ENCODE peak calls at places on chromosomes 13 and 19, in six cellular contexts. E is CD8-positive, alpha-beta memory T cell; X is transverse colon; P is hepatocyte; T is mesenchymal stem cell; I is mucosa of descending colon. Y is an unnamed sample. For H3K9me3, the result is how much of the 10 kb centered on the place peaks cover.

GRCh38 chr13:51298812-51299211 is 40.7 kb upstream of the SERPINE3 start:
- DNase-seq in X (no peak), E (no peak), I (no peak), P (no peak), T (peak), Y (no peak)

GRCh38 chr13:90246946-90247345 is 1100.5 kb upstream of the MIR17HG start:
- DNase-seq in I (no peak), E (no peak), X (no peak), P (no peak), T (no peak), Y (no peak)

GRCh38 chr13:110616103-110617101 is 1.1 kb downstream of the NAXD start:
- DNase-seq in I (peak), T (peak), P (peak), X (peak), E (peak), Y (peak)

GRCh38 chr13:108463365-108463764 is 166.0 kb upstream of the MYO16 start:
- DNase-seq in E (no peak), T (peak), X (no peak), I (no peak), P (peak), Y (no peak)

GRCh38 chr19:34669305-34669704 is 7.7 kb downstream of the SCGB2B2 start:
- DNase-seq in X (no peak), I (no peak), P (no peak), E (no peak), T (no peak), Y (peak)

GRCh38 chr13:102097708-102098107 is 304.1 kb downstream of the FGF14 start:
- DNase-seq in T (no peak), P (no peak), X (no peak), E (no peak), I (no peak), Y (no peak)

GRCh38 chr19:3977242-3978143 is 6.6 kb upstream of the DAPK3 start:
- DNase-seq in X (no peak), I (no peak), P (peak), T (no peak), E (peak), Y (no peak)

GRCh38 chr13:29105779-29106178 is 285.6 kb downstream of the MTUS2 start:
- DNase-seq in X (no peak), E (no peak), I (no peak), T (no peak), P (peak), Y (no peak)

GRCh38 chr19:55285225-55285890 is 1.6 kb downstream of the BRSK1 start:
- DNase-seq in P (no peak), X (no peak), T (no peak), I (no peak), E (no peak), Y (no peak)

GRCh38 chr13:109672545-109672944 is 113.8 kb downstream of the IRS2 start:
- DNase-seq in P (no peak), E (no peak), X (no peak), T (peak), I (no peak), Y (no peak)

GRCh38 chr19:11377756-11378155 is 3.3 kb downstream of the SWSAP1 start:
- DNase-seq in P (no peak), I (no peak), T (peak), E (no peak), X (no peak), Y (no peak)

GRCh38 chr13:28707629-28708427 is 10.9 kb downstream of the SLC46A3 start:
- DNase-seq in E (no peak), T (peak), P (peak), X (no peak), I (no peak), Y (no peak)

GRCh38 chr13:19713186-19713965 is 69.4 kb downstream of the PSPC1 start:
- DNase-seq in T (peak), E (no peak), X (no peak), I (no peak), P (no peak), Y (no peak)

GRCh38 chr19:5026706-5027273 is 57.9 kb downstream of the KDM4B start:
- DNase-seq in T (no peak), I (peak), E (no peak), P (no peak), X (no peak), Y (no peak)

GRCh38 chr13:78326608-78327007 is 276.7 kb downstream of the POU4F1 start:
- DNase-seq in P (no peak), T (no peak), X (no peak), E (no peak), I (no peak), Y (no peak)

GRCh38 chr13:35157143-35157755 is 215.2 kb downstream of the NBEA start:
- DNase-seq in I (no peak), T (peak), X (peak), E (peak), P (peak), Y (no peak)

GRCh38 chr13:26050568-26051230 is 1.1 kb downstream of the SHISA2 start:
- DNase-seq in P (peak), I (no peak), E (peak), T (peak), X (no peak), Y (no peak)

GRCh38 chr19:22625266-22626035 is 8.7 kb upstream of the ZNF492 start:
- DNase-seq in P (no peak), X (no peak), T (no peak), E (no peak), I (no peak), Y (no peak)
- H3K9me3 ChIP-seq in P (under half), X (under half), T (under half), E (under half), I (under half), Y (under half)

GRCh38 chr19:40441719-40442253 is 2.3 kb downstream of the SERTAD3 start:
- DNase-seq in I (no peak), P (no peak), T (no peak), E (no peak), X (no peak), Y (no peak)
- H3K4me3 ChIP-seq in I (no peak), P (peak), T (peak), E (no peak), X (no peak), Y (no peak)

DNA sequence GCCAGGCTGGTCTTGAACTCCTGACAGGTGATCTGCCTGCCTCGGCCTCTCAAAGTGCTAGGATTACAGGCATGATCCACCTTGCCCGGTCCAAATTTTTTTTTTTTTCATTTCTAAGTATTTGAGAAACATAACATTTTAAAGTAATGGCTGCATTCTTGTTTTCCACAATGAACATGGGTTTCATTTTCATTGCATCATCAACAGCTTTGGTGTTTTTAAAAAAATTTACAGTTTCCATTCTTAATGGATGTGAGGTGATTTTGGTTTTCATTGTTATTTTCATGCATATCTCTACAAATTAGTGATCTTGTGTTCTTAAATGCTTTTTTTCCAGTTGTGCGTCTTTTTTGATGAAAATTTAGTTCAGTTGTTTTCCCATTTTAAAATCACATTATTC is 27.5 kb downstream of the ZNF429 start:
- DNase-seq in T (no peak), I (no peak), X (no peak), P (no peak), E (no peak), Y (no peak)
- H3K9me3 ChIP-seq in T (half or more), I (half or more), X (half or more), P (half or more), E (under half), Y (under half)

DNA sequence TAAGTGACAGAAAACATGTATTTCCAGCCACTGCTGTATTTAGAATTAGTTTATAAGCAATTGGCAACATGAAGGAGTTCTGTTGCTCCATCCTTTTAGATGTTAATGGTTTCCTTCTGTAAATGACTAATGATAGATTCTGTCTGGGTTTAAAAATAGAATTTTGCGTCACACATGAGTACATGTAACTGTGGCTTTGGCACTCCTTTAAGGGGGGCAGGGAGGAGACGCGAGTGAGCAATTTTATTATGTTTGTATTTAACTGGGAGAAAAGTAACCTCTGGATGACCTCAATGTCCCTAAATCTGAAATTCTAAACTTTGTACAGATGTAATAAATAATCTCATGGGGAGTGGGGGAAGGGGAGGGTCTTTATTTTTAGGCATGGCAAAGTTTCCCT is 237.6 kb downstream of the RGCC start:
- DNase-seq in I (no peak), X (peak), T (peak), E (no peak), P (peak), Y (peak)
- H3K4me3 ChIP-seq in I (no peak), X (no peak), T (no peak), E (no peak), P (no peak), Y (no peak)

DNA sequence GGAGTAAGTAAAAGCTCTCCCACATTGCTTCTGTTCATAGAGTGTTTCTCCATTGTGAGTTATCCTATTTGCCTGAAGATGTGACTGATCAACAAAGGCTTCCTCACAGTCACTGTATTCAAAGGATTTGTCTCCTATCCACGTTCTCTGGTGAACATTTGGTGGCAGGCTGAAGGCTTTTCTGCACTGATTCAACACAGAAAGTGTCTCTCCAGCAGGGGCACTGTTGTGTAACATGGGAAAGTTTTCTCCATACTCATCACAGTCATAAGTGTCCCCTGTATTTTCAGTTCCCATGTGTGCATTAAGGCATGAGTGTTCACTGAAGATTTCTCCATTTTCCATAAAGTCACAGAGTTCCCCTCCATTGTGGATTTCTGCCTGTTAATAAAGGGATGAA is 17.6 kb downstream of the ZNF121 start:
- DNase-seq in I (no peak), P (no peak), T (no peak), E (no peak), X (no peak), Y (no peak)
- H3K9me3 ChIP-seq in I (half or more), P (half or more), T (half or more), E (half or more), X (half or more), Y (under half)

Y was measured in right lobe of liver.